ENCODE peak calls at places on chromosomes 6 and 20, in five cellular contexts. S is heart left ventricle; Q is GM23338; I is CD4-positive, alpha-beta T cell; D is left ventricle myocardium inferior. G is an unnamed sample.

GRCh38 chr6:46090115-46091079 is 39.4 kb upstream of the ENPP4 start:
- DNase-seq in S (peak), Q (peak), I (peak), D (peak), G (peak)

GRCh38 chr6:7991992-7992815 is 72.0 kb downstream of the BLOC1S5 start:
- DNase-seq in I (no peak), S (no peak), Q (peak), D (peak), G (no peak)

GRCh38 chr6:2556761-2557160 is 194.0 kb downstream of the MYLK4 start:
- DNase-seq in D (no peak), I (no peak), Q (no peak), S (no peak), G (no peak)

GRCh38 chr6:131488780-131489179 is 84.2 kb upstream of the ARG1 start:
- DNase-seq in Q (no peak), S (no peak), I (no peak), D (no peak), G (no peak)

GRCh38 chr6:37783831-37784584 is 35.5 kb upstream of the ZFAND3 start:
- DNase-seq in D (peak), S (no peak), Q (peak), I (no peak), G (no peak)

GRCh38 chr6:166862287-166862977 is 93.9 kb downstream of the RNASET2 start:
- DNase-seq in D (no peak), I (peak), S (peak), Q (peak), G (no peak)

GRCh38 chr6:157684620-157685299 is 138.3 kb upstream of the SNX9 start:
- DNase-seq in S (no peak), D (no peak), I (no peak), Q (no peak), G (no peak)

GRCh38 chr6:129555206-129555832 is 154.7 kb downstream of the ARHGAP18 start:
- DNase-seq in S (no peak), D (no peak), Q (peak), I (no peak), G (no peak)

GRCh38 chr6:138307352-138307751 is 70.4 kb upstream of the SMIM28 start:
- DNase-seq in S (no peak), Q (no peak), I (no peak), D (peak), G (no peak)

GRCh38 chr6:155466546-155466945 is 10.9 kb upstream of the NOX3 start:
- DNase-seq in I (no peak), S (no peak), D (no peak), Q (no peak), G (no peak)

GRCh38 chr6:45699663-45700062 is 316.0 kb downstream of the CLIC5 start:
- DNase-seq in S (no peak), Q (no peak), D (no peak), I (no peak), G (no peak)

GRCh38 chr6:144377586-144377985 is 92.5 kb downstream of the UTRN start:
- DNase-seq in I (no peak), D (no peak), S (no peak), Q (no peak), G (no peak)

GRCh38 chr6:144372611-144373010 is 87.5 kb downstream of the UTRN start:
- DNase-seq in Q (no peak), S (no peak), D (no peak), I (no peak), G (no peak)

GRCh38 chr6:144373195-144373594 is 88.1 kb downstream of the UTRN start:
- DNase-seq in I (no peak), D (no peak), S (no peak), Q (no peak), G (no peak)

GRCh38 chr6:144372116-144372515 is 87.0 kb downstream of the UTRN start:
- DNase-seq in I (no peak), S (no peak), Q (no peak), D (no peak), G (no peak)
- TF ChIP-seq CTCF in I (no peak), S (no peak), Q (no peak), D (no peak), G (no peak)

DNA sequence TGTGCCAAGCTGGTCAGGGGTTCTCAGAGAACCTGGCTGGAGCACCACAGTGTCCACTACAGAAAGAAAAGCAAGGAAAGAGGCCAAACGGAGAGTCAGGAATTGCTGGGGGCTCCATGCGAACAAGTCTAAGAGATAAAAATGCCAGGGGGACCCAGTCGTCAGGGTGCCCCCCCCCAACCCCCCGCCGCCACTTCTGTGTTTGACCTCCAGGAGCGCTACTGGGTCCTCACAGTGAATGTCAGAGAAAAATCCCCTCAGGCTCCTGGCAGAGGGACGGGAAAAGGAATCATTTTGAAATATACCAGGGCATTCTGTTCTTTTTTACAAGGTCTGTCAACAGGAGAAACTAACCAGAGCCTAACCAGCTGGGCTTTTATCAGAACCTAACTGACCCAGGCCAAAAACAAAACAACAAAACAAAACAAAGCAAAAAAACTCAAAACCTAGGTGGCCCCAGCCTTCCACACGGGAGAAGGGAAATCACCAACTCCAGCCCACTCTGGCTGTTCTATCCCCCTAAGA is 17.9 kb upstream of the NELFCD start:
- DNase-seq in Q (no peak), I (no peak), S (no peak), D (no peak), G (no peak)
- TF ChIP-seq CTCF in Q (no peak), I (no peak), S (no peak), D (no peak), G (no peak)

GRCh38 chr6:96542702-96543101 is 20.2 kb upstream of the FHL5 start:
- DNase-seq in I (no peak), Q (peak), D (no peak), S (no peak), G (no peak)

GRCh38 chr6:96532399-96532798 is 10.8 kb downstream of the UFL1 start:
- DNase-seq in Q (no peak), I (no peak), D (no peak), S (no peak), G (no peak)

GRCh38 chr6:96537726-96538125 is 16.1 kb downstream of the UFL1 start:
- DNase-seq in S (no peak), Q (no peak), I (no peak), D (no peak), G (no peak)
- TF ChIP-seq CTCF in S (no peak), Q (no peak), I (no peak), D (no peak), G (no peak)

GRCh38 chr20:9169409-9169808 is 100.5 kb downstream of the PLCB4 start:
- DNase-seq in I (no peak), Q (no peak), S (no peak), D (no peak), G (no peak)

GRCh38 chr20:9177278-9177677 is 108.4 kb downstream of the PLCB4 start:
- DNase-seq in D (no peak), S (no peak), Q (no peak), I (no peak), G (no peak)

DNA sequence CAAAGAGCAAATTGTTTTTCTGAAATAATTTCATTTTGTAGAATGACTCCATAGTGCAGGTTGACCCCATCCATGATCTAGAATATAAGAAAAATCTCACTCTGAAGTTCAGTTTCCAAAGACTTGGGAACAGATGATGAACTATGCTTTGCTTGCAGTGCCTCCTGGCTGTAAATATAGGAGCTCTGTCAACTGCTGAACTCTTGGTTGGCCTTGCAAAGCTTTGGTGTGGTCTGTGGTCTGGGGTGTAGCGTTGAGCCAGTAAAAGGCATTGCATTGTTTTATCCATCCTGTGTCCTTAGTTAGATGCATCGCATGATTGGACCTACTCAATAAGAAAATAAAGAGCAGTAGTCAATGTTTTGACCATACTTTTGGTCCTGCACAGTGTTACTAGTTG is 104.0 kb downstream of the PLCB4 start:
- DNase-seq in Q (no peak), I (no peak), S (no peak), D (no peak), G (no peak)
- TF ChIP-seq CTCF in Q (no peak), I (no peak), S (peak), D (peak), G (peak)

DNA sequence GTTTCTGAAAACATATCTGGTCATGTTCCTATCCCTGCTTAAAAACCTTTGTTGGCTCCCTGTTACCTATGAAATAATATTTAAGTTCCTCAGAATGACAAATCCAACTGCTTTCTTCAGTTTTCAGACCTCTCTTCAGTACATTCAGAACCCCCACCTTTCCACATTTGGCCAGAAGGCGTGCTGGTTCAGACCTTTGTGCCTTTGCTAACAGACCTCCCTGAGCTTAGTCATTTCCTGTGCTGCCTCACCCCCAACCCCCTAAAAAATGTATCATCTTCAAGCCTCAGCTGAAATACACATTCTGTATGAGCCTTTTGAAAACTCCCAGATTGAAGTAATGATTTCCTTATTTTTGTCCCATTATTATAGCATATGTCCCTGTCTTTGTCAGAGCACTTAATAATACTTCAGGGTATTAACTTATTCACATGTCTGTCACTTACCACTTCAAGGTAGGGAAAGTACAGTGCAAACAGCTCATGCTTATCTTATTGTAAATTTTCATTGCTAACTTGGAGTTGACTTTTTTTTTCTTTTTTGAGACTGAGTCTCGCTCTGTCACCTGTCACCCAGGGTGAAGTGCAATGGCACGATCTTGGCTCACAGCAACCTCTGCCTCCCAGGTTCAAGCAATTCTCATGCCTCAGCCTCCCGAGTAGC is 19.7 kb downstream of the FAM217A start:
- DNase-seq in D (no peak), S (no peak), Q (no peak), I (peak), G (no peak)
- TF ChIP-seq CTCF in D (no peak), S (no peak), Q (no peak), I (no peak), G (no peak)

GRCh38 chr6:111550953-111551352 is 54.7 kb downstream of the TRAF3IP2 start:
- DNase-seq in S (no peak), Q (no peak), D (no peak), I (no peak), G (no peak)
- TF ChIP-seq CTCF in S (no peak), Q (no peak), D (no peak), I (no peak), G (no peak)

GRCh38 chr20:61461459-61461858 is 209.4 kb downstream of the CDH4 start:
- DNase-seq in D (no peak), I (no peak), Q (no peak), S (no peak), G (no peak)
- TF ChIP-seq CTCF in D (no peak), I (no peak), Q (no peak), S (no peak), G (no peak)

GRCh38 chr6:4466769-4467480 is 309.3 kb upstream of the CDYL start:
- DNase-seq in I (no peak), S (no peak), D (no peak), Q (no peak), G (no peak)
- TF ChIP-seq CTCF in I (no peak), S (no peak), D (no peak), Q (no peak), G (no peak)

DNA sequence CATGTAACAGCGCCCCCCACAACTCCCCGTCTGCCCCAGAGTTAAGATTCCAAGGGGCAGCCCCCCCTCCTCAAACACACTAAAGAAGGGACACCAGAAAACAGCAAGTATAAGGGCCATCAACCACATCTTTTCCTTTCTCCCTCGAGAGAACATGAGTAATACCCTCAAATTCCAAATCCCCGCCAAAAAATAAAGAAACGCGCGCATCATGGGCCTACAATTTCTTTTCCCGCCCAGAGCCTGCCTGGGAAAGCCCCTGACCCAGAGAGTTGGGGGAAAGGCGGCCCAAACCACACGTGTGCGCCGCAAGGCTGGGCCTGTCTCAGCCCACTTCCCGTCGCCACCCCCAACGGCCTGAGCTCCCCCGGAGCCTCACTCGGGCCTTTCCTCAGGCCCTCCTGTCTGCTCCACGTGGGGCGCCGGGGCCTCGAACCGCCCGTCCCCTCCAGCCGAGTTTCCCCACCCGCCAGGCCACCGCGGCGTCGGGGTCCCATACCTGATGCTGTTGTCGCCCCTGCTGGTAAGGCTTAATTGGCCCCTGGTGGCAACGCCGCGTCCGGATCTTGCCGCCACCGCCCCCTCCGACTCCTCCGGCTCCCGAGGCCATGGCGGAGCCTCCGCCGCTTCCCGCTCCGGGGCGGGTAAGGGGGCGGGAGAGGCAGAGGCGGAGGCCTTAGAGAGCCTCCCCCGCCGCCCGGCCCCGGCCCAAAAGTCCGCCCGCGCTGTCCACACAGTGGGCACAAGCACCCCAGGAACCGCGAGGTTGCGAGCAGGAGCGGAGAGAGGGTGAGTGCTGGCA is 746 bp downstream of the NUP153 start:
- DNase-seq in I (peak), D (peak), Q (peak), S (peak), G (no peak)
- TF ChIP-seq CTCF in I (no peak), D (peak), Q (no peak), S (no peak), G (peak)

DNA sequence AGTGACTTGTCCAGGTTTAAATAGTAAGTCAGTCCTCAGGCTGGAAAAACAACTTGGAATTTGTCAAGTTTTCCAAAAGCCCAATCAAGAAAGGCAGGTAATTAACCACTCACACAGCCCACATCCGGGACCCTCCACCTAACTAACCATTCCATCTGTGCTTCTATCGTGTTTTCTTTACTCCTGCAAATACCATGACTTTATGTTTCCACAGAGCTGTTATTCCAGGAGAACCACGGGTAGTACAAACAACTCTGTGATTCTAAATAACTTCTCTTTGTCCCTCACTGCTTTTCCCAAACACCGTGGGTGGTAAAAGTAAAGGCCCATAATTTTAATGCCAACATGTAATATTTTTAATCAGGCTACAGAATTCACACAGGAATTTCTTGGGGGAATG is 49.6 kb upstream of the NT5E start:
- DNase-seq in Q (no peak), I (no peak), D (no peak), S (no peak), G (no peak)
- TF ChIP-seq CTCF in Q (no peak), I (no peak), D (no peak), S (no peak), G (no peak)

G was measured in D721Med.